ENCODE peak calls at places on chromosomes 3 and 15, in seven cellular contexts. R is fibroblast of the conjunctiva; I is stomach; M is CD8-positive, alpha-beta memory T cell; J is IMR-90; S is activated naive CD4-positive, alpha-beta T cell; U is smooth muscle cell of the brain vasculature. O is an unnamed sample.

GRCh38 chr3:69669070-69669469 is 70.2 kb upstream of the MITF start:
- DNase-seq in R (no peak), I (no peak), M (no peak), J (no peak), S (no peak), U (no peak), O (no peak)

GRCh38 chr3:64667887-64668581 is 19.8 kb downstream of the ADAMTS9 start:
- DNase-seq in R (no peak), I (no peak), M (no peak), J (no peak), S (no peak), U (no peak), O (no peak)

GRCh38 chr15:68433551-68433950 is 1.6 kb upstream of the ITGA11 start:
- DNase-seq in R (no peak), I (no peak), M (no peak), J (no peak), S (no peak), U (no peak), O (no peak)

GRCh38 chr3:13009132-13009945 is 63.9 kb downstream of the IQSEC1 start:
- DNase-seq in R (no peak), I (peak), M (peak), J (no peak), S (peak), U (no peak), O (peak)

GRCh38 chr3:124962403-124962940 is 27.9 kb upstream of the MUC13 start:
- DNase-seq in R (no peak), I (no peak), M (no peak), J (no peak), S (no peak), U (no peak), O (no peak)

GRCh38 chr3:161523916-161524315 is 27.3 kb downstream of the OTOL1 start:
- DNase-seq in R (no peak), I (no peak), M (no peak), J (no peak), S (no peak), U (no peak), O (no peak)

GRCh38 chr3:36212291-36212690 is 168.0 kb upstream of the STAC start:
- DNase-seq in R (peak), I (no peak), M (no peak), J (no peak), S (no peak), U (no peak), O (no peak)

GRCh38 chr15:44676676-44677075 is 13.2 kb upstream of the SPG11 start:
- DNase-seq in R (no peak), I (no peak), M (no peak), J (no peak), S (no peak), U (no peak), O (no peak)

GRCh38 chr3:30578479-30578878 is 27.9 kb upstream of the TGFBR2 start:
- DNase-seq in R (peak), I (no peak), M (no peak), J (peak), S (no peak), U (peak), O (no peak)

GRCh38 chr3:124126446-124127017 is 134.6 kb upstream of the ROPN1 start:
- DNase-seq in R (no peak), I (no peak), M (no peak), J (no peak), S (no peak), U (no peak), O (no peak)

GRCh38 chr3:73729969-73730440 is 105.3 kb upstream of the PDZRN3 start:
- DNase-seq in R (no peak), I (peak), M (no peak), J (peak), S (no peak), U (no peak), O (no peak)

GRCh38 chr3:128969993-128970740 is 23.7 kb downstream of the CFAP92 start:
- DNase-seq in R (peak), I (peak), M (peak), J (peak), S (peak), U (no peak), O (no peak)

GRCh38 chr3:28601291-28601690 is 252.7 kb upstream of the AZI2 start:
- DNase-seq in R (no peak), I (no peak), M (no peak), J (no peak), S (no peak), U (no peak), O (no peak)

GRCh38 chr15:75178938-75179772 is 22.5 kb upstream of the C15orf39 start:
- DNase-seq in R (no peak), I (no peak), M (no peak), J (no peak), S (no peak), U (no peak), O (no peak)

GRCh38 chr3:116264546-116265174 is 180.6 kb downstream of the LSAMP start:
- DNase-seq in R (no peak), I (no peak), M (no peak), J (no peak), S (no peak), U (no peak), O (no peak)

GRCh38 chr3:21435871-21436270 is 315.1 kb downstream of the ZNF385D start:
- DNase-seq in R (peak), I (no peak), M (no peak), J (peak), S (no peak), U (peak), O (no peak)

GRCh38 chr3:72445827-72446405 is 402.3 kb downstream of the SHQ1 start:
- DNase-seq in R (no peak), I (no peak), M (no peak), J (peak), S (no peak), U (no peak), O (no peak)

GRCh38 chr3:12198301-12198700 is 39.6 kb upstream of the TIMP4 start:
- DNase-seq in R (peak), I (no peak), M (no peak), J (peak), S (no peak), U (no peak), O (no peak)

GRCh38 chr3:4994823-4995499 is 15.7 kb downstream of the BHLHE40 start:
- DNase-seq in R (no peak), I (peak), M (no peak), J (peak), S (no peak), U (no peak), O (peak)

GRCh38 chr15:32766101-32766500 is 48.3 kb downstream of the GREM1 start:
- DNase-seq in R (no peak), I (no peak), M (no peak), J (no peak), S (no peak), U (no peak), O (no peak)